ENCODE peak calls at places on chromosome 22, in six cellular contexts. One of them, this sample, is unnamed.

GRCh38 chr22:19132153-19132552 is 1.0 kb downstream of the TSSK2 start:
- DNase-seq in AG09309: no peak
- DNase-seq in body of pancreas: no peak
- DNase-seq in HL-60: no peak
- DNase-seq in WERI-Rb-1: no peak
- DNase-seq in fibroblast of mammary gland: no peak
- DNase-seq in this sample: no peak

GRCh38 chr22:46542011-46542985 is 4.9 kb upstream of the CELSR1 start:
- DNase-seq in AG09309: no peak
- DNase-seq in body of pancreas: peak
- DNase-seq in HL-60: peak
- DNase-seq in WERI-Rb-1: peak
- DNase-seq in fibroblast of mammary gland: peak
- DNase-seq in this sample: no peak

GRCh38 chr22:23688571-23688970 is 2.2 kb upstream of the RGL4 start:
- DNase-seq in AG09309: no peak
- DNase-seq in body of pancreas: peak
- DNase-seq in HL-60: no peak
- DNase-seq in WERI-Rb-1: no peak
- DNase-seq in fibroblast of mammary gland: no peak
- DNase-seq in this sample: no peak

GRCh38 chr22:48606684-48607307 is 1220.9 kb downstream of the BRD1 start:
- DNase-seq in AG09309: no peak
- DNase-seq in body of pancreas: no peak
- DNase-seq in HL-60: no peak
- DNase-seq in WERI-Rb-1: no peak
- DNase-seq in fibroblast of mammary gland: no peak
- DNase-seq in this sample: no peak

GRCh38 chr22:31271485-31271884 is 20.8 kb downstream of the PIK3IP1 start:
- DNase-seq in AG09309: no peak
- DNase-seq in body of pancreas: no peak
- DNase-seq in HL-60: no peak
- DNase-seq in WERI-Rb-1: no peak
- DNase-seq in fibroblast of mammary gland: no peak
- DNase-seq in this sample: peak

GRCh38 chr22:28023774-28024173 is 104.7 kb upstream of the PITPNB start:
- DNase-seq in AG09309: no peak
- DNase-seq in body of pancreas: peak
- DNase-seq in HL-60: no peak
- DNase-seq in WERI-Rb-1: peak
- DNase-seq in fibroblast of mammary gland: no peak
- DNase-seq in this sample: no peak

GRCh38 chr22:28656156-28656555 is 23.5 kb downstream of the TTC28 start:
- DNase-seq in AG09309: no peak
- DNase-seq in body of pancreas: no peak
- DNase-seq in HL-60: no peak
- DNase-seq in WERI-Rb-1: no peak
- DNase-seq in fibroblast of mammary gland: no peak
- DNase-seq in this sample: no peak

GRCh38 chr22:17205432-17205831 is 13.8 kb downstream of the ADA2 start:
- DNase-seq in AG09309: no peak
- DNase-seq in body of pancreas: no peak
- DNase-seq in HL-60: peak
- DNase-seq in WERI-Rb-1: no peak
- DNase-seq in fibroblast of mammary gland: no peak
- DNase-seq in this sample: no peak

GRCh38 chr22:38481871-38482332 is 14.0 kb downstream of the KDELR3 start:
- DNase-seq in AG09309: no peak
- DNase-seq in body of pancreas: peak
- DNase-seq in HL-60: no peak
- DNase-seq in WERI-Rb-1: no peak
- DNase-seq in fibroblast of mammary gland: no peak
- DNase-seq in this sample: no peak

GRCh38 chr22:27705391-27706080 is 96.0 kb downstream of the MN1 start:
- DNase-seq in AG09309: no peak
- DNase-seq in body of pancreas: no peak
- DNase-seq in HL-60: no peak
- DNase-seq in WERI-Rb-1: no peak
- DNase-seq in fibroblast of mammary gland: no peak
- DNase-seq in this sample: no peak

GRCh38 chr22:48198489-48199459 is 1436.3 kb downstream of the TBC1D22A start:
- DNase-seq in AG09309: no peak
- DNase-seq in body of pancreas: no peak
- DNase-seq in HL-60: peak
- DNase-seq in WERI-Rb-1: no peak
- DNase-seq in fibroblast of mammary gland: no peak
- DNase-seq in this sample: no peak

GRCh38 chr22:24230911-24231656 is 13.8 kb downstream of the GGT5 start:
- DNase-seq in AG09309: no peak
- DNase-seq in body of pancreas: peak
- DNase-seq in HL-60: peak
- DNase-seq in WERI-Rb-1: peak
- DNase-seq in fibroblast of mammary gland: no peak
- DNase-seq in this sample: no peak

GRCh38 chr22:47030881-47031627 is 268.6 kb downstream of the TBC1D22A start:
- DNase-seq in AG09309: no peak
- DNase-seq in body of pancreas: no peak
- DNase-seq in HL-60: no peak
- DNase-seq in WERI-Rb-1: no peak
- DNase-seq in fibroblast of mammary gland: peak
- DNase-seq in this sample: no peak

GRCh38 chr22:36977401-36977861 is 41.8 kb downstream of the TST start:
- DNase-seq in AG09309: no peak
- DNase-seq in body of pancreas: peak
- DNase-seq in HL-60: peak
- DNase-seq in WERI-Rb-1: peak
- DNase-seq in fibroblast of mammary gland: peak
- DNase-seq in this sample: no peak
- TF ChIP-seq CTCF in AG09309: peak
- TF ChIP-seq CTCF in body of pancreas: no peak
- TF ChIP-seq CTCF in HL-60: no peak
- TF ChIP-seq CTCF in WERI-Rb-1: peak
- TF ChIP-seq CTCF in fibroblast of mammary gland: peak
- TF ChIP-seq CTCF in this sample: peak

GRCh38 chr22:25764270-25765015 is 22.5 kb downstream of the MYO18B start:
- DNase-seq in AG09309: no peak
- DNase-seq in body of pancreas: no peak
- DNase-seq in HL-60: no peak
- DNase-seq in WERI-Rb-1: peak
- DNase-seq in fibroblast of mammary gland: no peak
- DNase-seq in this sample: no peak
- TF ChIP-seq CTCF in AG09309: peak
- TF ChIP-seq CTCF in body of pancreas: no peak
- TF ChIP-seq CTCF in HL-60: no peak
- TF ChIP-seq CTCF in WERI-Rb-1: peak
- TF ChIP-seq CTCF in fibroblast of mammary gland: peak
- TF ChIP-seq CTCF in this sample: no peak

GRCh38 chr22:43743929-43744643 is 68.0 kb downstream of the EFCAB6 start:
- DNase-seq in AG09309: no peak
- DNase-seq in body of pancreas: no peak
- DNase-seq in HL-60: no peak
- DNase-seq in WERI-Rb-1: no peak
- DNase-seq in fibroblast of mammary gland: no peak
- DNase-seq in this sample: no peak

GRCh38 chr22:43740587-43741270 is 71.4 kb downstream of the EFCAB6 start:
- DNase-seq in AG09309: no peak
- DNase-seq in body of pancreas: no peak
- DNase-seq in HL-60: no peak
- DNase-seq in WERI-Rb-1: no peak
- DNase-seq in fibroblast of mammary gland: no peak
- DNase-seq in this sample: no peak

GRCh38 chr22:43742551-43742950 is 69.6 kb downstream of the EFCAB6 start:
- DNase-seq in AG09309: no peak
- DNase-seq in body of pancreas: no peak
- DNase-seq in HL-60: no peak
- DNase-seq in WERI-Rb-1: peak
- DNase-seq in fibroblast of mammary gland: no peak
- DNase-seq in this sample: no peak

GRCh38 chr22:43745783-43746356 is 66.2 kb downstream of the EFCAB6 start:
- DNase-seq in AG09309: no peak
- DNase-seq in body of pancreas: no peak
- DNase-seq in HL-60: no peak
- DNase-seq in WERI-Rb-1: no peak
- DNase-seq in fibroblast of mammary gland: no peak
- DNase-seq in this sample: no peak

DNA sequence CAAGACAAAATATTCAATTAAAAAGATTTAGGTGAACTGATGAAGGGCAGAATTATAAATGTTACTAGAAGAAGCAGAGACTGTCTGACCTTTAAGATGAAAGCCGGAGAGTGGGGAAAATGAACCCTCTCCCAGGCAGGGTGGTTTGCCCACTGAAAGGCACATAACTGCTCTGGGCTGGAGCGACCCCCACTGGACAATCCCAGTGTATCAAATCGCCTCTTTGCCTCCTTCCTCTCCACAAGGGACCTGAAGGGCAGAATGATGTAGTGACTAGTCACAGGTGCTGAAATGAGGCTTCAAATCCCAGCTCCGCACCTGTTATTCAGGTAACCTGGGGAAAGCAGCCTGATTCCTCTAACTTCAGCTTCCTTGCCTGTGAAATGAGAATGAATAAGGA is 69.0 kb downstream of the EFCAB6 start:
- DNase-seq in AG09309: no peak
- DNase-seq in body of pancreas: no peak
- DNase-seq in HL-60: no peak
- DNase-seq in WERI-Rb-1: peak
- DNase-seq in fibroblast of mammary gland: no peak
- DNase-seq in this sample: no peak
- TF ChIP-seq CTCF in AG09309: peak
- TF ChIP-seq CTCF in body of pancreas: no peak
- TF ChIP-seq CTCF in HL-60: no peak
- TF ChIP-seq CTCF in WERI-Rb-1: peak
- TF ChIP-seq CTCF in fibroblast of mammary gland: no peak
- TF ChIP-seq CTCF in this sample: peak

DNA sequence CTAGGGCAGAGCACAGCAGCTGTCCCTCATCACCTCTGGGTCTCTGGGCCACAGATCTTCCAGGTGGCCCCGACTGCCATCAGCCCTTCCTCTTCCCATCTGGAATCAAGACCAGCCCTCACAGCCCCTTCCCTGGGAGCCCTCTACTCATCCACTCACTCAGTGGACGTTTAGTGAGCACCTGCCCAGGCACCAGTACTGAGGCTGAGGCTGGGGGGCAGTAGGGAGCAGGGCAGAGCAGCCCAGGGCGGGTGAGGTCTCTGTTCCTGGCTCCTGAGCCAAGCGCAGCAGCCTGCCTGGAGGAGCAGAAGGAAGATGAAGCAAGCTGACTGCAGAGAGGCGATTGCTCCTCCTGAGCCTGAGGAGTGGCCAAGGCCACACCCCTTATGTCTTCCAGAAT is 5.5 kb downstream of the MAPK8IP2 start:
- DNase-seq in AG09309: no peak
- DNase-seq in body of pancreas: no peak
- DNase-seq in HL-60: no peak
- DNase-seq in WERI-Rb-1: no peak
- DNase-seq in fibroblast of mammary gland: no peak
- DNase-seq in this sample: no peak
- TF ChIP-seq CTCF in AG09309: peak
- TF ChIP-seq CTCF in body of pancreas: no peak
- TF ChIP-seq CTCF in HL-60: no peak
- TF ChIP-seq CTCF in WERI-Rb-1: peak
- TF ChIP-seq CTCF in fibroblast of mammary gland: no peak
- TF ChIP-seq CTCF in this sample: no peak

DNA sequence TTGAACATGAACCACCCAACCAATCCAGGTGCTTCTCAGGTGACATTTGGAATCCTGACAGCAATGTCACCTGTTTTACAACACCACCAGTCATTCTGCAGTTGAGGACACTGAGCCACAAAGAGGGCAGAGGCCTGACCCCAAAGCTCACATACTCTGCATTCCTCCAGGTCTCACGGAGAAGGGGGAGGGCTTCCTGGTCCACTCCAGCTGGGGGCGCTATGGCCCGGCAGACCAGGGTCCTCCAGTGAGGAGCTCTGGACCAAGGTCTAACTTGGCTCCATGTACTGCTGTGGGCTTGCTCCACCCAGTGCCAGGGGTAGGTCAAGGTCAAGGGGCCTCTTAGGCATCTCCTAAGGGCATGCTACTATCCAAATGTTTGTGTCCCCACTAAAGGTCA is 1.5 kb upstream of the PNPLA3 start:
- DNase-seq in AG09309: no peak
- DNase-seq in body of pancreas: no peak
- DNase-seq in HL-60: no peak
- DNase-seq in WERI-Rb-1: no peak
- DNase-seq in fibroblast of mammary gland: no peak
- DNase-seq in this sample: no peak
- TF ChIP-seq CTCF in AG09309: no peak
- TF ChIP-seq CTCF in body of pancreas: no peak
- TF ChIP-seq CTCF in HL-60: no peak
- TF ChIP-seq CTCF in WERI-Rb-1: peak
- TF ChIP-seq CTCF in fibroblast of mammary gland: no peak
- TF ChIP-seq CTCF in this sample: peak

GRCh38 chr22:34414467-34415440 is 494.5 kb upstream of the LARGE1 start:
- DNase-seq in AG09309: no peak
- DNase-seq in body of pancreas: peak
- DNase-seq in HL-60: peak
- DNase-seq in WERI-Rb-1: peak
- DNase-seq in fibroblast of mammary gland: peak
- DNase-seq in this sample: peak
- TF ChIP-seq CTCF in AG09309: no peak
- TF ChIP-seq CTCF in body of pancreas: peak
- TF ChIP-seq CTCF in HL-60: peak
- TF ChIP-seq CTCF in WERI-Rb-1: peak
- TF ChIP-seq CTCF in fibroblast of mammary gland: peak
- TF ChIP-seq CTCF in this sample: peak

GRCh38 chr22:37199839-37200161 is 11.8 kb upstream of the C1QTNF6 start:
- DNase-seq in AG09309: no peak
- DNase-seq in body of pancreas: no peak
- DNase-seq in HL-60: no peak
- DNase-seq in WERI-Rb-1: no peak
- DNase-seq in fibroblast of mammary gland: no peak
- DNase-seq in this sample: no peak
- TF ChIP-seq CTCF in AG09309: no peak
- TF ChIP-seq CTCF in body of pancreas: no peak
- TF ChIP-seq CTCF in HL-60: no peak
- TF ChIP-seq CTCF in WERI-Rb-1: no peak
- TF ChIP-seq CTCF in fibroblast of mammary gland: no peak
- TF ChIP-seq CTCF in this sample: no peak

GRCh38 chr22:45502215-45503070 is at the start of gene FBLN1:
- DNase-seq in AG09309: no peak
- DNase-seq in body of pancreas: no peak
- DNase-seq in HL-60: no peak
- DNase-seq in WERI-Rb-1: peak
- DNase-seq in fibroblast of mammary gland: no peak
- DNase-seq in this sample: no peak
- TF ChIP-seq CTCF in AG09309: no peak
- TF ChIP-seq CTCF in body of pancreas: no peak
- TF ChIP-seq CTCF in HL-60: no peak
- TF ChIP-seq CTCF in WERI-Rb-1: peak
- TF ChIP-seq CTCF in fibroblast of mammary gland: no peak
- TF ChIP-seq CTCF in this sample: no peak

DNA sequence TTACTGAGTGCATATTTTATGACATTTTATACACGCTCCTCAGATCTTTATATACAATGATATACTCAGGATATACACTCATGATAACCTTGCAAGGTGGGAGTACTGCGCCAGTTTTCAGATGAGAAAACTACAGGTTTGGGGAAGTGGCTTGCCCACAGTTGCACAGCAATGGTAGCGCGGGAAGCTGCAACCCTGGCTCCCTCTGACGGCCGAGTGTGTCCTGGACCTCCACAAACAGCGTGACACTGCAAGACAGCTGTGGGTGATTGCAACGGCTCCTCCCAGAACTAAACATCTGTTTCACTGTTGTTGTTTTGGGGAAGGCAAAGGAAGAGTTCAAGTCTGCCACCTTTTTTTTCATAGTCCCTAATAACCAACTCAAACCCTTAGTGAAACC is 47.0 kb downstream of the PACSIN2 start:
- DNase-seq in AG09309: no peak
- DNase-seq in body of pancreas: no peak
- DNase-seq in HL-60: peak
- DNase-seq in WERI-Rb-1: no peak
- DNase-seq in fibroblast of mammary gland: peak
- DNase-seq in this sample: no peak
- TF ChIP-seq CTCF in AG09309: peak
- TF ChIP-seq CTCF in body of pancreas: no peak
- TF ChIP-seq CTCF in HL-60: peak
- TF ChIP-seq CTCF in WERI-Rb-1: no peak
- TF ChIP-seq CTCF in fibroblast of mammary gland: peak
- TF ChIP-seq CTCF in this sample: no peak

This sample was measured in kidney epithelial cell.